ENCODE peak calls at places on chromosomes 7 and 10, in four cellular contexts. E, U, J and N are unnamed samples.

GRCh38 chr10:79981673-79982485 is 33.0 kb upstream of the SFTPD start:
- DNase-seq in E (peak), U (peak), J (peak), N (peak)

GRCh38 chr7:69429817-69430501 is 168.3 kb upstream of the AUTS2 start:
- DNase-seq in E (peak), U (no peak), J (peak), N (peak)

GRCh38 chr7:36215017-36215621 is 62.1 kb downstream of the EEPD1 start:
- DNase-seq in E (peak), U (no peak), J (peak), N (no peak)

GRCh38 chr7:69883399-69883821 is 285.1 kb downstream of the AUTS2 start:
- DNase-seq in E (no peak), U (no peak), J (no peak), N (no peak)

GRCh38 chr10:73814896-73815718 is 3.7 kb upstream of the NDST2 start:
- DNase-seq in E (no peak), U (no peak), J (no peak), N (no peak)

GRCh38 chr10:102208311-102209035 is 17.6 kb upstream of the ELOVL3 start:
- DNase-seq in E (no peak), U (no peak), J (no peak), N (no peak)

GRCh38 chr10:112815238-112816032 is 134.6 kb upstream of the TCF7L2 start:
- DNase-seq in E (peak), U (no peak), J (no peak), N (no peak)

GRCh38 chr7:90755041-90755440 is 158.9 kb downstream of the CDK14 start:
- DNase-seq in E (no peak), U (no peak), J (no peak), N (no peak)

GRCh38 chr10:63573068-63573697 is 52.0 kb downstream of the REEP3 start:
- DNase-seq in E (peak), U (no peak), J (no peak), N (no peak)

GRCh38 chr10:128046934-128047251 is 79.3 kb downstream of the MKI67 start:
- DNase-seq in E (no peak), U (no peak), J (peak), N (no peak)

GRCh38 chr10:128046156-128046933 is 79.9 kb downstream of the MKI67 start:
- DNase-seq in E (no peak), U (peak), J (no peak), N (no peak)

GRCh38 chr10:128047991-128048826 is 78.0 kb downstream of the MKI67 start:
- DNase-seq in E (peak), U (no peak), J (peak), N (no peak)

GRCh38 chr10:128045833-128046120 is 80.4 kb downstream of the MKI67 start:
- DNase-seq in E (no peak), U (no peak), J (no peak), N (no peak)

DNA sequence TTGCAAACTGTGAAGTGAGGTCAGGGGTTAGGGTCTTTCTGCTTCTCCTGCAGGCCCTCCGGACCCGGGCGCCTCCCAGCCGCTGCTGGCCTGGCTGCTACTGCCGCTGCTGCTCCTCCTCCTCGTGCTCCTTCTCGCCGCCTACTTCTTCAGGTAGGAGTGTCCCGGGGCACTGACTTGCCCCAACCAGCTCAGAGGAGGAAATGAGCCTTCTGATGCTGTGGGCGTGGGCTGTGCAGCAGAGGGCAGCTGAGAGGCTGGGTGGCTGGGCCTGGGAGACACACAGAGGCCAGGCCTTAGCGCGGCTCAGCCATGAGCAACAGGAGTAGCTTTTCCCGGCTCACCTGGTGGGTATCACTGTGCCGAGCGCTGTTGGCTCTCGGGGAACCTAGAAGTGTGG is 78.9 kb downstream of the MKI67 start:
- DNase-seq in E (peak), U (peak), J (peak), N (peak)
- H3K27ac ChIP-seq in E (peak), U (peak), J (peak), N (no peak)

DNA sequence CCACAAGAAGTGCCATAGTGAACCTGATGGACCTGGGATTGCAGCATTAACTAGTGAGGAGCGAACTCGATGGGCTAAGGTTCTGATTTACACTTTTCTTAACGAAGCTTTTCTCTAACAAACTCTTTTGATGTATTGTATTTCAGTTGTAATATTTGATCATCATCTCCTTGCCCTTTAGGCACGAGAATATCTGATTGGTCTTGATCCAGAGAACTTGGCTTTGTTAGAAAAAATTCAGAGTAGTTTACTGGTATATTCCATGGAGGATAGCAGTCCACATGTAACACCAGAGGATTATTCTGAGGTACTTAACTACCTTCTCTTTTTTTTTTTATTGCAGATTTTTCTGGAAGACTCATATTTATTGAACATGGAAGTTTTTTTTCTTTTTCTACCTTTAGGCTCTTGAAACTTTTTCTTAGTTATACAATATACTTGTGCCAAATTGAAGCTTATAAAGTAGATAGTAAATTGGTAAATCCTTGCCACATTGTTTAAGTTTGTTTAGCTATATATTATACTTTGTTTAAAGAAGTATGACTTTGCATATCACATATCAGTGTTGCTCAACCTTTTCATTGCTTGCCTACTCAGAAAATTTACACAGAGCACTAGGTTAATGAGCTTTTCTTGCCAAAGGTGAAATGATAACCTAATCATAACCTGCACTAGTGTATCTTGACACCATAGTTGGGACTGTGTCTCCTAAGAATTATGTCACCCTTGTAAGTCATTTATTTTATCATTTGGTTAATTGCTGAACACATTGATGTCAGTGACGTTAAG is 30.4 kb downstream of the CROT start:
- DNase-seq in E (no peak), U (no peak), J (no peak), N (no peak)
- H3K27ac ChIP-seq in E (no peak), U (no peak), J (no peak), N (no peak)

GRCh38 chr10:22016046-22016705 is 12.6 kb upstream of the DNAJC1 start:
- DNase-seq in E (no peak), U (no peak), J (no peak), N (no peak)
- H3K27ac ChIP-seq in E (no peak), U (no peak), J (no peak), N (no peak)

GRCh38 chr7:99562832-99563231 is 4.4 kb downstream of the ZNF655 start:
- DNase-seq in E (peak), U (no peak), J (no peak), N (peak)

GRCh38 chr7:99563650-99564049 is 5.2 kb downstream of the ZNF655 start:
- DNase-seq in E (peak), U (no peak), J (no peak), N (no peak)

GRCh38 chr7:99560834-99561734 is 2.6 kb downstream of the ZNF655 start:
- DNase-seq in E (no peak), U (no peak), J (no peak), N (no peak)

GRCh38 chr7:99562114-99562784 is 3.8 kb downstream of the ZNF655 start:
- DNase-seq in E (no peak), U (no peak), J (no peak), N (no peak)

DNA sequence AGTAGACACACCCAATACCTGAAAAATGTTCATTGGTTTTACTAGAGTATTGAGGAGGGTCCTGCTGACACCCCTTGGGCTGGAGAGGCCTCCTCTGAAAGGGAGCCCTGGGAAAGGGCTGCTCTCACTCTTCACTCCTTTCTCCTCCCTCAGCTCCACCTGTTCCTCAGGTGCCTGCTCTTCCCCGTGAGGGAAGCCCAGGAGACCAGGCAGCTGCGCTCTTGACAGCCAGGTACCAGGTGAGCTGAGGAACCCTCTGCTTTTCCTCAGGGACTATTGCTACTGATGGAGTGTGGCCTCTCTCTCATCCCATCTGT is 3.3 kb downstream of the ZNF655 start:
- DNase-seq in E (no peak), U (no peak), J (no peak), N (no peak)
- H3K27ac ChIP-seq in E (peak), U (no peak), J (no peak), N (no peak)

DNA sequence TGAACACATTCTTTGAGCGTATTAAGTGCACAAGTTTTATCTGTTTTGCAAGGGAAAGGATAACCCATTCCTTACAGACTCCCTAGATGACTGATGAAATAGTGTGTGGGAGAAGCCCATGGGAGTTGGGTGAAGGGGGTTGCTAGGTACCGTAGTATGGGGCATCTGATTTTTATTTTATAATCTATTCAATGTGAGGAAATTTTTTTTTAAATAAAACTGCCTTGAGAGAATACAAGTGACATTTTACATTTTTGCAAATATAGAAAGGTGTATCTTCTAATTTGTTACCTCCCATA is 1.4 kb downstream of the BTAF1 start:
- DNase-seq in E (no peak), U (no peak), J (no peak), N (no peak)
- H3K27ac ChIP-seq in E (peak), U (no peak), J (no peak), N (no peak)

GRCh38 chr7:129502708-129503685 is 666 bp downstream of the SMKR1 start:
- DNase-seq in E (peak), U (no peak), J (no peak), N (no peak)

GRCh38 chr7:129503725-129504124 is 1.4 kb downstream of the SMKR1 start:
- DNase-seq in E (no peak), U (no peak), J (no peak), N (no peak)

GRCh38 chr7:129498021-129498420 is 4.3 kb upstream of the SMKR1 start:
- DNase-seq in E (no peak), U (no peak), J (no peak), N (no peak)

GRCh38 chr7:129499915-129500463 is 2.3 kb upstream of the SMKR1 start:
- DNase-seq in E (no peak), U (no peak), J (no peak), N (no peak)

DNA sequence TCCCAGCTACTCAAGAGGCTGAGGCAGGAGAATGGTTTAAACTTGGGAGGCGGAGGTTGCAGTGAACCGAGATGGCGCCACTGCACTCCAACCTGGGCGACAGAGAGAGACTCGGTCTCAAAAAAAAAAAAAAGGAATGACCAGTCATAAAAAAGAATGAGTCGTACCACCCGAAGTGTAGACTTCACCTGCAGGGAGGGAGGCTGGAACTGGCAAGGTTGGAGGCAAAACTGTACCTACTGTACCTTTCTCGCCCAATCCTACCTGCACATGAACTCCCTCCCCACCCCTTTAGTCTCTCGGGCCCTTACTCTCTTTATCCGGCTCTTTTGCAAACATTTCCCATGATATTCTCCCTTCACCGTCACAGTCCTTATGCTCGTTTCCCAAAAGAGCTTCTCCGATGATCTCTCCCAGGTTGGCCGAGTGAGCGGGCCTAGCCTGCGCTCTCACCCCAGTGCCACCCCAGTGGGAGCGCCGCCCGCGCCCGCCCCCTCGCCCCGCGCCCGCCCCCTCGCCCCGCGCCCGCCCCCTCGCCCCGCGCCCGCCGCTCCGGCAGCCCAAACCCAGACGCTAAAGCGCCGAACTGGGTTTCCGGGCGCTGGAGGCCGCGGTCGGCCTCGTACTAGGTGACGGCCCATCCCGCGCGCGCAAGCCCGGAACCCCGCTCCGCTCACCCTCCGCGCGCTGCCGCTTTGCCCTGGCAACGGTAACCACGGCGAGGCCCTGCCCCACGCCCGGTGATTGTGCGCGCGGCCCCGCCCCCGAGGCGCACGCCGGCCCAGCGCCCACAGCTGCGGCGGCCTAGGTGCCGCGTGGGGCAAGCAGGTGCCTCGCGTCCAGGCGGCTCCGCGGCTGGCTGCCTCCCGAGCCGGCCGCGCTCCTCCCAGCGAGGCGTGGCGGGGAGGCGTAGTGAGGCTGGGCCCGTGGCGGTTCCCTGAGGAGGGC is at the start of gene SMKR1:
- DNase-seq in E (peak), U (peak), J (peak), N (peak)
- H3K27ac ChIP-seq in E (no peak), U (no peak), J (no peak), N (peak)

GRCh38 chr7:102260856-102261255 is 25.8 kb upstream of the SH2B2 start:
- DNase-seq in E (peak), U (no peak), J (no peak), N (peak)
- H3K27ac ChIP-seq in E (peak), U (no peak), J (no peak), N (no peak)

GRCh38 chr10:52573347-52573746 is 199.2 kb downstream of the MBL2 start:
- DNase-seq in E (no peak), U (no peak), J (no peak), N (no peak)

GRCh38 chr10:52577047-52577446 is 195.5 kb downstream of the MBL2 start:
- DNase-seq in E (no peak), U (no peak), J (no peak), N (no peak)

GRCh38 chr10:52583341-52583740 is 189.2 kb downstream of the MBL2 start:
- DNase-seq in E (no peak), U (no peak), J (no peak), N (no peak)

GRCh38 chr10:52578871-52579405 is 193.6 kb downstream of the MBL2 start:
- DNase-seq in E (no peak), U (no peak), J (no peak), N (no peak)
- H3K27ac ChIP-seq in E (peak), U (no peak), J (no peak), N (no peak)

DNA sequence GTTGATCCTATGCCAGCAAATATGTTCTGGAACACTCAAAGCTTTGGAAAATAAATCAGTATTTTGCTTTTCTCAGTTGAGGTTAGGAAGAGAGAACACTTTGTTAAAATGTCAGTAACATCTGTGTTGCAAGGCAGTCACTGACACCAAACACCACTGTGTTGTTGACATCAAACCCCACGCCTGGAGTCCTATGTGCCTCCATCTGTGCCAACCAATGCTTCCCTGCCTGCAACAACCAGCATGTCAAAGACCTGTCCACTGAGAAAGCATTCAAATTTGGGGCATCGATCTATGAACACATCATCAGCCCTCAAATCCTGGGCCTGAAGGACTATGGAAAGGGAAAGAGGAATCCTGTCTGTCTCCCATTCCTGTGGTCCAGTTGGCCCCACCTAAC is 22.7 kb upstream of the INSIG1 start:
- DNase-seq in E (no peak), U (no peak), J (no peak), N (no peak)
- H3K27ac ChIP-seq in E (no peak), U (no peak), J (no peak), N (no peak)

DNA sequence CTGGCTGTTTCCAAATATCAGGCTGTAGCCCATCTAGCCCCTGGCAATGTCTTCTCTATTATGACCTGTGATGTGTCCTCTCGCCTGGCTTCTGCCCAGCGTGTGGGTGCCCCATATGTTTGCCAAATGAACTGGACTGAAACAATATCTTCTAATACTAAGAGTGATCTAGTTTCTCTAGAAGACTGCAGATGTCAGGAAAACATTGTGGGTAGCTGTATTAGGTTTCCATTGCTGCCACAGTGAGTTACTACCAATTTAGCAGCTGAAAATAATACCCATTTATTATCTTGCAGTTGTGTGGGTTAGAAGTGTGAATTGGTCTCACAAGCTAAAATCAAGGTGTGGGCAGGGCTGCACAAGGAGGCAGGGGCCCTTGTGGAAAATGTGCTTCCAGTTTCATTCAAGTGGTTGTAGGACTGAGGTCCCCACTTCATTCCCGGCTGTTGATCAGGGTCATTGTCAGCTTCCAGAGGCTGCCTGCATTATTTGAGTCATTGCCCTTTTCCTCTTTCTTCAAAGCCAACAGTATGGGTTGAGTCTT is 202.8 kb upstream of the BMPER start:
- DNase-seq in E (no peak), U (no peak), J (no peak), N (no peak)
- H3K27ac ChIP-seq in E (no peak), U (no peak), J (no peak), N (no peak)